ENCODE peak calls at places on chromosome 16, in four cellular contexts. H is NCI-H2081, S is T-helper 1 cell, F is RCC 7860. P is an unnamed sample.

GRCh38 chr16:81707411-81708321 is 71.4 kb upstream of the PLCG2 start:
- DNase-seq in F (peak), H (no peak), S (no peak), P (no peak)

GRCh38 chr16:9008335-9009260 is 44.9 kb upstream of the USP7 start:
- DNase-seq in H (peak), S (peak), F (peak), P (peak)

GRCh38 chr16:27437946-27438345 is 36.0 kb downstream of the IL21R start:
- DNase-seq in S (no peak), H (no peak), F (no peak), P (no peak)

GRCh38 chr16:67395458-67396158 is 2.3 kb upstream of the TPPP3 start:
- DNase-seq in F (no peak), S (no peak), H (peak), P (no peak)

GRCh38 chr16:68668266-68668665 is 23.2 kb downstream of the CDH3 start:
- DNase-seq in F (no peak), S (no peak), H (no peak), P (no peak)

GRCh38 chr16:23223368-23223767 is 40.8 kb downstream of the SCNN1G start:
- DNase-seq in S (no peak), F (no peak), H (no peak), P (no peak)

GRCh38 chr16:53067675-53068074 is 12.9 kb downstream of the CHD9 start:
- DNase-seq in S (no peak), F (no peak), H (no peak), P (no peak)

GRCh38 chr16:64882385-64882784 is 239.5 kb downstream of the CDH11 start:
- DNase-seq in S (no peak), F (no peak), H (no peak), P (no peak)

GRCh38 chr16:89300311-89300975 is 82.9 kb downstream of the ZNF778 start:
- DNase-seq in H (no peak), S (no peak), F (no peak), P (no peak)

GRCh38 chr16:55248494-55248893 is 75.5 kb upstream of the IRX6 start:
- DNase-seq in S (no peak), H (no peak), F (no peak), P (no peak)

GRCh38 chr16:4882633-4883285 is 35.5 kb downstream of the UBN1 start:
- DNase-seq in S (no peak), H (no peak), F (peak), P (no peak)

GRCh38 chr16:49875812-49876715 is 20.2 kb upstream of the ZNF423 start:
- DNase-seq in H (no peak), S (no peak), F (no peak), P (no peak)